ENCODE peak calls at places on chromosomes 5 and 9, in six cellular contexts. H, T, E, X, C and Q are unnamed samples.

GRCh38 chr5:163976691-163977090 is 471.3 kb downstream of the MAT2B start:
- DNase-seq in E (no peak), C (no peak), X (no peak), T (no peak), H (no peak), Q (no peak)

GRCh38 chr5:156155638-156156037 is 171.3 kb upstream of the SGCD start:
- DNase-seq in E (no peak), C (no peak), H (no peak), X (no peak), T (no peak), Q (no peak)

GRCh38 chr5:15943487-15943886 is 236.1 kb downstream of the MARCHF11 start:
- DNase-seq in X (no peak), T (no peak), H (no peak), E (no peak), C (no peak), Q (no peak)

GRCh38 chr9:131734165-131734610 is 5.7 kb downstream of the RAPGEF1 start:
- DNase-seq in E (peak; percentile 52), C (peak; percentile 71), X (no peak), H (peak; percentile 58), T (peak; percentile 68), Q (no peak)

GRCh38 chr5:53109041-53109435 is 519 bp downstream of the MOCS2 start:
- DNase-seq in E (no peak), H (peak; percentile 14), X (no peak), C (no peak), T (peak; percentile 33), Q (no peak)

GRCh38 chr5:89457411-89458329 is 574.7 kb upstream of the MEF2C start:
- DNase-seq in H (no peak), X (no peak), E (no peak), C (no peak), T (peak; percentile 76), Q (no peak)

GRCh38 chr9:116271307-116271706 is 117.7 kb downstream of the PAPPA start:
- DNase-seq in T (peak; percentile 66), X (no peak), C (no peak), H (no peak), E (no peak), Q (no peak)

GRCh38 chr9:95494022-95494415 is 22.8 kb downstream of the PTCH1 start:
- DNase-seq in C (peak; percentile 67), H (peak; percentile 86), T (no peak), X (no peak), E (no peak), Q (no peak)

GRCh38 chr5:80143491-80143890 is 108.3 kb downstream of the THBS4 start:
- DNase-seq in H (peak; percentile 73), E (no peak), C (peak; percentile 42), T (no peak), X (no peak), Q (no peak)

DNA sequence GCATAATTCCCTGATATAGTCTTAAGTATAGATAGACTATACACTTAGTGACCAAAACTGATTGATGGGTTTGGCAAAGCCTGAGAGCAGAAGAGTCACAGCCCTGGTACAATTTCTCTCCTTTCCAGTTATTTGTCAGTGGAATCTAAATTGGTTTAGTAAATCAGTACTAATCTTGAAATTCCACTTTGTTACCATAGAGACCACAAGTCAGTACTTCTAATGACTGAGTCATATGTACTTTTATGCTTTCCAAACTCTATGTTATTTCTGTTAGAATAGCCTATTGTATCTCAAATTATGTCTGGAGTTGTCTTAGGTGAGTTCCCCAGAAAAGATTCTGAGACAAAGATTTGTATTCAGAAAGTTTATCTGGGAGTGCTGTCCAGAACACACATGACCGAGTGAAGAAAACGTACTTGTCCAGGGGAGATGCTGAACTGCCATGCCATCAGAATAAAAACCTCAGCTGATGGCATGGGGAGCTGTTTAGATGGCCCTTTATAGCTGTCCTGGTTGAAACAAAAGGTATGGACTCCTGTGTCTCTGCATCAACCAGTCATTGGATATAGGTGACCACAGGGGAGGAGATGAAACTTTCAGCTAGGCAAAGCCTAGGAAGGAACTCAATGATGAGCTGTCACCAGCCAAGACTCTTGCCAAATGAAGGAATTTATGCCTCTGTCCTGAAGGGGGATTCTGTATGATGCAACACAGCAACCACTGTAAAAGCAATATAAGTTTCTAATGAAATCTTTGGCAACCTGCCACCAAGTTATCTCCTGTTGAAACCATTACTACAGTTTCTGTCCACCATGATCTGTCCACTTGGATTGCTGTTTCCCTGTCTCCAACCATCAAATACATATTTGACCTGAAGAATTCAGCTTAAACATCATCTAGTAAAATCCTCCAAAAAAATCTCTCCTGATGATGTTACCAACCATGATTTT is 18.0 kb upstream of the SMC2 start:
- DNase-seq in C (no peak), X (no peak), E (no peak), T (peak; percentile 75), H (no peak), Q (no peak)
- TF ChIP-seq CTCF in C (no peak), X (no peak), E (no peak), T (no peak), H (no peak), Q (no peak)

GRCh38 chr5:40776658-40776977 is 20.9 kb upstream of the TTC33 start:
- DNase-seq in C (no peak), H (no peak), X (no peak), T (no peak), E (no peak), Q (no peak)

GRCh38 chr5:40775846-40776657 is 20.3 kb upstream of the TTC33 start:
- DNase-seq in H (no peak), C (no peak), X (no peak), E (no peak), T (no peak), Q (no peak)

GRCh38 chr5:40775085-40775845 is 19.5 kb upstream of the TTC33 start:
- DNase-seq in X (no peak), T (no peak), E (no peak), C (no peak), H (no peak), Q (no peak)

GRCh38 chr5:40778133-40778532 is 20.0 kb downstream of the PRKAA1 start:
- DNase-seq in T (no peak), E (no peak), C (no peak), X (no peak), H (no peak), Q (no peak)

GRCh38 chr5:40774626-40775025 is 18.9 kb upstream of the TTC33 start:
- DNase-seq in E (no peak), C (no peak), T (no peak), H (no peak), X (no peak), Q (no peak)
- TF ChIP-seq CTCF in E (no peak), C (no peak), T (no peak), H (peak; percentile 33), X (no peak), Q (no peak)

GRCh38 chr9:128370752-128371621 is at the start of gene URM1:
- DNase-seq in C (peak; percentile 96), H (peak; percentile 95), E (peak; percentile 93), X (peak; percentile 91), T (peak; percentile 96), Q (peak; percentile 97)
- TF ChIP-seq CTCF in C (no peak), H (no peak), E (no peak), X (no peak), T (no peak), Q (no peak)

GRCh38 chr5:38515648-38516047 is 40.8 kb downstream of the LIFR start:
- DNase-seq in H (no peak), C (no peak), E (no peak), T (peak; percentile 44), X (no peak), Q (no peak)
- TF ChIP-seq CTCF in H (no peak), C (no peak), E (no peak), T (peak; percentile 16), X (no peak), Q (no peak)

GRCh38 chr9:2469681-2470141 is 151.9 kb upstream of the VLDLR start:
- DNase-seq in E (no peak), C (no peak), T (peak; percentile 22), H (peak; percentile 14), X (peak; percentile 22), Q (peak; percentile 25)
- TF ChIP-seq CTCF in E (no peak), C (no peak), T (peak; percentile 13), H (peak; percentile 50), X (no peak), Q (peak; percentile 9)

GRCh38 chr5:140632366-140633080 is 452 bp downstream of the CD14 start:
- DNase-seq in C (peak; percentile 74), T (peak; percentile 85), H (no peak), X (no peak), E (peak; percentile 26), Q (peak; percentile 44)
- TF ChIP-seq CTCF in C (no peak), T (no peak), H (no peak), X (no peak), E (no peak), Q (no peak)

GRCh38 chr5:122533825-122534224 is 221.8 kb downstream of the SNCAIP start:
- DNase-seq in H (no peak), E (no peak), X (no peak), T (no peak), C (no peak), Q (no peak)

GRCh38 chr5:122534829-122535228 is 222.8 kb downstream of the SNCAIP start:
- DNase-seq in T (no peak), C (no peak), X (no peak), H (no peak), E (no peak), Q (no peak)

DNA sequence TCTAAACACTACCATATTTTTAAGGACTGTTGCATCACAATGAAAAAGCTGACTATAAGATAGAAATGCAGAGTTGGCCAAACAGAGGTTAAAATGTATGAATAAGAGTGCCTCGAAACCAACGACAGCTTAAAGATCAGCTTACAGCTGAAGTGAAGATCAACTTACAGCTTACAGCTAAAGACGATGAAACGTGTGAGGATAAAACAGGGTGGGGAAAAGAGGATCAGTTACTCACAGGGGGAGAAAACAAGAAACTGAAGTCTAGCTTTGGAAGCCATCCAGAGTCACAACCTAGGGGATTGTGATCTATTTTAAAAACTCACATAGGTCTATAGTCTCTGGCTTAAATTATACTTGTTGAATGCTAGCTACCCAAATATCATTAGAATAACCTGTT is 220.0 kb downstream of the SNCAIP start:
- DNase-seq in H (no peak), E (no peak), C (no peak), X (no peak), T (no peak), Q (no peak)
- TF ChIP-seq CTCF in H (no peak), E (no peak), C (no peak), X (no peak), T (no peak), Q (no peak)

GRCh38 chr5:138986186-138986775 is 111.1 kb upstream of the LRRTM2 start:
- DNase-seq in H (no peak), E (no peak), X (no peak), T (no peak), C (no peak), Q (no peak)

GRCh38 chr5:138989720-138990119 is 114.6 kb upstream of the LRRTM2 start:
- DNase-seq in H (no peak), T (no peak), E (no peak), C (no peak), X (no peak), Q (no peak)

GRCh38 chr5:138985683-138986082 is 110.5 kb upstream of the LRRTM2 start:
- DNase-seq in X (no peak), H (no peak), C (no peak), T (no peak), E (no peak), Q (no peak)

GRCh38 chr5:138996120-138996519 is 121.0 kb upstream of the LRRTM2 start:
- DNase-seq in E (no peak), T (no peak), H (no peak), X (no peak), C (no peak), Q (no peak)

GRCh38 chr5:138990986-138991645 is 116.0 kb upstream of the LRRTM2 start:
- DNase-seq in X (no peak), E (no peak), T (no peak), C (peak; percentile 15), H (no peak), Q (no peak)
- TF ChIP-seq CTCF in X (no peak), E (no peak), T (no peak), C (no peak), H (no peak), Q (no peak)